ENCODE peak calls at places on chromosomes 16 and 17, in ten cellular contexts. X, V, F, P, D, T, L, B, R and K are unnamed samples.

GRCh38 chr17:36703860-36704266 is 102.5 kb downstream of the MRM1 start:
- DNase-seq in L (peak; percentile 23), X (peak; percentile 59), B (peak; percentile 21), V (peak; percentile 41), F (no peak), T (peak; percentile 41), R (peak; percentile 7), D (no peak), P (peak; percentile 16), K (no peak)

GRCh38 chr17:61750656-61751055 is 112.7 kb downstream of the BRIP1 start:
- DNase-seq in X (no peak), V (no peak), B (no peak), P (no peak), L (no peak), T (no peak), D (no peak), R (no peak), F (no peak), K (no peak)

GRCh38 chr16:11078812-11079459 is 134.6 kb downstream of the CLEC16A start:
- DNase-seq in R (no peak), V (no peak), F (peak; percentile 72), B (no peak), P (peak; percentile 89), D (no peak), T (peak; percentile 79), X (no peak), L (peak; percentile 84), K (no peak)

GRCh38 chr17:1764274-1764673 is 2.4 kb downstream of the SERPINF1 start:
- DNase-seq in L (peak; percentile 50), D (no peak), T (peak; percentile 77), X (no peak), P (peak; percentile 79), R (peak; percentile 71), B (peak; percentile 89), F (peak; percentile 73), V (no peak), K (peak; percentile 67)

GRCh38 chr17:75875940-75876189 is 2.5 kb downstream of the TRIM47 start:
- DNase-seq in X (no peak), R (no peak), V (no peak), D (no peak), P (no peak), L (no peak), T (no peak), B (no peak), F (no peak), K (no peak)

GRCh38 chr17:35051183-35051578 is 12.3 kb downstream of the RFFL start:
- DNase-seq in V (peak; percentile 26), X (peak; percentile 56), T (peak; percentile 23), R (peak; percentile 18), P (no peak), F (no peak), B (peak; percentile 71), D (no peak), L (no peak), K (peak; percentile 26)

GRCh38 chr17:36598951-36599401 is 2.4 kb upstream of the MRM1 start:
- DNase-seq in B (no peak), L (no peak), P (no peak), D (no peak), R (no peak), X (no peak), F (no peak), T (no peak), V (no peak), K (no peak)

GRCh38 chr17:27800522-27800921 is at the start of gene NOS2:
- DNase-seq in V (no peak), B (no peak), P (no peak), L (no peak), T (no peak), R (no peak), D (no peak), X (no peak), F (no peak), K (no peak)

GRCh38 chr17:82108999-82109480 is 11.0 kb upstream of the FASN start:
- DNase-seq in D (no peak), X (no peak), V (no peak), P (no peak), T (no peak), R (no peak), F (no peak), B (no peak), L (no peak), K (peak; percentile 75)

GRCh38 chr16:14249291-14250032 is 178.3 kb downstream of the MRTFB start:
- DNase-seq in X (peak; percentile 33), T (peak; percentile 26), D (no peak), B (peak; percentile 62), V (peak; percentile 30), F (peak; percentile 65), L (peak; percentile 40), P (peak; percentile 52), R (peak; percentile 5), K (no peak)

GRCh38 chr17:17714879-17715278 is 33.6 kb downstream of the RAI1 start:
- DNase-seq in F (no peak), B (no peak), D (no peak), V (no peak), R (no peak), T (no peak), X (no peak), L (no peak), P (no peak), K (no peak)

GRCh38 chr17:8120520-8121443 is 2.5 kb upstream of the ALOXE3 start:
- DNase-seq in B (peak; percentile 72), T (no peak), X (no peak), L (peak; percentile 85), R (peak; percentile 35), D (peak; percentile 35), V (no peak), P (peak; percentile 81), F (peak; percentile 68), K (peak; percentile 88)

GRCh38 chr17:61770043-61770442 is 93.3 kb downstream of the BRIP1 start:
- DNase-seq in R (no peak), P (no peak), F (no peak), T (no peak), B (peak; percentile 2), V (no peak), X (no peak), L (peak; percentile 55), D (no peak), K (no peak)

GRCh38 chr16:21247376-21247775 is 13.9 kb downstream of the ANKS4B start:
- DNase-seq in V (no peak), L (no peak), F (no peak), T (no peak), R (no peak), P (no peak), X (no peak), B (no peak), D (no peak), K (no peak)

GRCh38 chr16:50986453-50986852 is 164.6 kb downstream of the SALL1 start:
- DNase-seq in P (no peak), R (no peak), B (no peak), X (no peak), V (no peak), L (no peak), T (no peak), F (no peak), D (no peak), K (no peak)

GRCh38 chr17:64625541-64625940 is 36.6 kb downstream of the SMURF2 start:
- DNase-seq in P (no peak), R (no peak), L (no peak), T (no peak), D (no peak), B (no peak), X (no peak), V (no peak), F (no peak), K (no peak)

GRCh38 chr16:86625029-86625428 is 46.7 kb downstream of the FOXL1 start:
- DNase-seq in R (no peak), P (no peak), X (no peak), L (no peak), T (no peak), F (no peak), D (no peak), V (no peak), B (no peak), K (no peak)